ENCODE peak calls at places on chromosomes 7 and 10, in nine cellular contexts. F, W, Z, C, R, P, J, N and S are unnamed samples.

GRCh38 chr10:109883859-109884771 is 39.2 kb downstream of the XPNPEP1 start:
- DNase-seq in F (peak; percentile 48), Z (peak; percentile 90), R (peak; percentile 94), W (peak; percentile 90), J (peak; percentile 86), C (peak; percentile 79), P (peak; percentile 63), N (peak; percentile 72), S (peak; percentile 86)

GRCh38 chr7:150322114-150322832 is 882 bp upstream of the LRRC61 start:
- DNase-seq in W (no peak), Z (no peak), F (no peak), R (no peak), J (no peak), C (no peak), P (peak; percentile 31), N (no peak), S (peak; percentile 33)

GRCh38 chr7:74027683-74028320 is at the start of gene ELN:
- DNase-seq in P (no peak), Z (no peak), F (peak; percentile 37), C (no peak), N (peak; percentile 59), W (peak; percentile 43), J (peak; percentile 77), R (peak; percentile 89), S (peak; percentile 24)

GRCh38 chr7:30285067-30285530 is 702 bp downstream of the ZNRF2 start:
- DNase-seq in J (peak; percentile 36), C (peak; percentile 18), W (peak; percentile 8), N (no peak), R (peak; percentile 24), Z (no peak), P (no peak), F (no peak), S (peak; percentile 67)

GRCh38 chr7:132402096-132402495 is 174.2 kb downstream of the PLXNA4 start:
- DNase-seq in R (no peak), C (no peak), J (no peak), P (no peak), N (no peak), W (no peak), F (no peak), Z (no peak), S (no peak)

GRCh38 chr7:70189776-70190175 is 591.5 kb downstream of the AUTS2 start:
- DNase-seq in P (no peak), N (no peak), R (no peak), Z (no peak), J (no peak), W (no peak), C (no peak), F (no peak), S (no peak)

GRCh38 chr7:78499966-78500365 is 701.4 kb downstream of the PHTF2 start:
- DNase-seq in C (no peak), R (no peak), J (no peak), F (no peak), P (no peak), N (no peak), W (peak; percentile 44), Z (no peak), S (no peak)

GRCh38 chr7:41893656-41894055 is 190.8 kb upstream of the INHBA start:
- DNase-seq in J (no peak), R (no peak), P (no peak), W (no peak), C (no peak), Z (no peak), N (no peak), F (no peak), S (no peak)

GRCh38 chr10:124403548-124403947 is 15.2 kb downstream of the OAT start:
- DNase-seq in F (no peak), J (peak; percentile 68), W (peak; percentile 81), Z (peak; percentile 75), C (peak; percentile 46), N (no peak), P (no peak), R (peak; percentile 86), S (peak; percentile 74)

GRCh38 chr10:113268186-113268585 is 284.7 kb upstream of the HABP2 start:
- DNase-seq in P (no peak), C (peak; percentile 64), N (no peak), J (no peak), R (no peak), W (peak; percentile 1), Z (no peak), F (no peak), S (no peak)

GRCh38 chr7:77537136-77537594 is at the start of gene PTPN12:
- DNase-seq in R (no peak), P (no peak), N (peak; percentile 66), F (no peak), C (no peak), J (no peak), Z (no peak), W (no peak), S (no peak)

GRCh38 chr7:100465702-100466311 is 1.7 kb upstream of the SPACDR start:
- DNase-seq in R (peak; percentile 79), P (no peak), W (peak; percentile 71), C (peak; percentile 83), J (peak; percentile 91), Z (peak; percentile 81), F (peak; percentile 61), N (peak; percentile 86), S (peak; percentile 49)

GRCh38 chr10:25888627-25889026 is 45.4 kb upstream of the MYO3A start:
- DNase-seq in F (no peak), C (no peak), P (no peak), N (no peak), W (no peak), J (no peak), Z (no peak), R (no peak), S (peak; percentile 11)

GRCh38 chr10:132408367-132408781 is 11.4 kb downstream of the PWWP2B start:
- DNase-seq in R (no peak), F (no peak), C (no peak), W (no peak), J (no peak), P (peak; percentile 84), Z (peak; percentile 36), N (no peak), S (no peak)

GRCh38 chr7:56003749-56004148 is 39.4 kb downstream of the NIPSNAP2 start:
- DNase-seq in W (no peak), C (no peak), P (no peak), F (no peak), R (no peak), Z (no peak), J (no peak), N (no peak), S (no peak)

GRCh38 chr7:89621925-89622641 is 532.2 kb upstream of the STEAP1 start:
- DNase-seq in W (no peak), Z (no peak), N (no peak), F (no peak), R (no peak), J (no peak), C (no peak), P (no peak), S (no peak)

GRCh38 chr7:76515999-76516443 is 5.7 kb downstream of the UPK3B start:
- DNase-seq in N (no peak), P (peak; percentile 74), R (no peak), F (peak; percentile 3), W (peak; percentile 23), J (peak; percentile 84), C (peak; percentile 32), Z (no peak), S (no peak)

GRCh38 chr10:78437407-78437768 is 403.7 kb downstream of the RPS24 start:
- DNase-seq in N (no peak), Z (no peak), F (no peak), C (no peak), J (no peak), W (no peak), P (no peak), R (no peak), S (no peak)

GRCh38 chr10:21247592-21247991 is 277.9 kb downstream of the SKIDA1 start:
- DNase-seq in J (no peak), Z (no peak), R (no peak), W (no peak), C (no peak), N (no peak), P (no peak), F (no peak), S (no peak)

GRCh38 chr7:139341776-139342244 is 673 bp downstream of the FMC1 start:
- DNase-seq in C (no peak), J (no peak), F (no peak), W (no peak), P (no peak), R (no peak), Z (no peak), N (no peak), S (no peak)

GRCh38 chr7:26284477-26284876 is 7.2 kb upstream of the SNX10 start:
- DNase-seq in N (no peak), Z (no peak), F (no peak), J (no peak), C (no peak), R (no peak), W (no peak), P (no peak), S (no peak)